ENCODE peak calls at places on chromosomes 11 and 22, in nine cellular contexts. E is HepG2, O is neural progenitor cell, F is colonic mucosa, A is lower lobe of right lung, X is mucosa of descending colon, N is GM23338, I is spleen, Y is mammary epithelial cell. G is an unnamed sample. For H3K4me1 and H3K36me3, the result is how much of the 10 kb centered on the place peaks cover.

GRCh38 chr22:39314251-39314971 is 5.0 kb downstream of the RPL3 start:
- DNase-seq in X (no peak), F (no peak), E (no peak), I (no peak), Y (no peak), A (no peak), N (peak), O (no peak), G (no peak)

GRCh38 chr11:75113049-75113448 is 16.4 kb upstream of the OR2AT4 start:
- DNase-seq in E (no peak), Y (no peak), O (no peak), F (no peak), X (no peak), N (no peak), A (no peak), I (no peak), G (no peak)

GRCh38 chr11:94130589-94131362 is 2.1 kb downstream of the PANX1 start:
- DNase-seq in X (no peak), Y (peak), A (no peak), I (no peak), N (no peak), E (no peak), F (no peak), O (no peak), G (no peak)

GRCh38 chr11:85965202-85965601 is 103.7 kb downstream of the PICALM start:
- DNase-seq in N (no peak), X (no peak), I (no peak), O (no peak), Y (no peak), E (no peak), A (no peak), F (no peak), G (no peak)

GRCh38 chr22:38941488-38941987 is 15.9 kb upstream of the APOBEC3A start:
- DNase-seq in O (peak), N (no peak), I (no peak), F (no peak), Y (no peak), E (no peak), X (no peak), A (peak), G (peak)

GRCh38 chr22:20834206-20834605 is 24.4 kb downstream of the PI4KA start:
- DNase-seq in Y (no peak), O (no peak), N (no peak), I (no peak), X (no peak), E (no peak), F (no peak), A (no peak), G (no peak)

GRCh38 chr11:4580124-4580523 is 1.4 kb upstream of the OR52I2 start:
- DNase-seq in Y (no peak), N (no peak), E (no peak), X (no peak), O (no peak), I (no peak), A (no peak), F (no peak), G (no peak)

GRCh38 chr11:92302766-92303165 is 78.1 kb downstream of the FAT3 start:
- DNase-seq in E (no peak), I (no peak), Y (no peak), A (no peak), O (no peak), X (no peak), F (no peak), N (no peak), G (no peak)

GRCh38 chr11:88178211-88178610 is 3.0 kb upstream of the RAB38 start:
- DNase-seq in A (no peak), N (no peak), O (no peak), E (no peak), F (no peak), I (no peak), X (no peak), Y (no peak), G (no peak)

DNA sequence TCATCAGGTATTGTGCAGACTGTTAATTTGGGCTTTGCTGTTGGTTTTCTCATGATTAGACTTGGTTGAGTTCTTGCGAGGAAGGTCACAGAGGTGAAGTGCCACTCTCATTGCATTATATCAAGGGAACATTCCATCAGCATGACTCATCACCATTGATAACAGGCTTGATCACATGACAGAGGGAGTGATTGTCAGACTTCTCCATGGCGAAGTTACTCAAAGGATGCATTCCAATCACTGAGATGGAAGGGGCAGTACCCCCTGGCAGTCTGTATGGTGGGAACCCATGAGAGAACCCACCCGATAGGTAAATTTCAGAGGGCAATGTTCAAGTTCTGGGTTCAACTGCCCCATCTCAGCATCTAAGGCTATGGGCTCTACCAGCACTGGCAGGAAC is 19.4 kb upstream of the P2RY2 start:
- DNase-seq in O (peak), I (no peak), Y (no peak), A (no peak), E (peak), F (no peak), X (no peak), N (peak), G (no peak)
- H3K4me1 ChIP-seq in O (under half), I (under half), Y (under half), A (under half), E (under half), F (under half), X (under half), N (under half), G (under half)

GRCh38 chr22:45485271-45485670 is 17.4 kb upstream of the FBLN1 start:
- DNase-seq in N (no peak), A (peak), X (no peak), F (no peak), E (peak), I (no peak), Y (no peak), O (no peak), G (no peak)
- TF ChIP-seq CTCF in N (no peak), A (no peak), X (no peak), F (no peak), E (no peak), I (no peak), Y (no peak), O (no peak), G (no peak)

GRCh38 chr11:82992219-82992618 is 79.5 kb downstream of the RAB30 start:
- DNase-seq in I (no peak), F (no peak), X (no peak), Y (no peak), A (no peak), N (no peak), E (no peak), O (no peak), G (no peak)
- H3K36me3 ChIP-seq in I (under half), F (under half), X (under half), Y (under half), A (under half), N (under half), E (under half), O (under half), G (under half)

DNA sequence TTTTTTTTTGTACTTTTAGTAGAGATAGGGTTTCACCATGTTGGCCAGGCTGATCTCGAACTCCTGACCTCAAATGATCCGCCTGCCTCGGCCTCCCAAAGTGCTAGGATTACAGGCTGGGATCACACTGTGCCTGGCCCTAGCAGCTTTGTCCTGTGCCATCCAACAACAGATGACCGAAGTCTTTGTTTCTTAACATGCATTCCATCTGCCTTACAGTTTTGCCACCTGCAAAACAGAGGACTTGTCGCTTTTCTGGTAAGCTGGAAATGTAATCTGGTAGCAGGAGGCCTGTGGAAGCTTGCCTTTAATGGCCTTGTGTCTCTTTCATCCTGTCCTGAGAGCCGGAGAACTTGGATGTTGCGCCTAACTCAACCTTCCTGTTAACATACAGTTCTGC is 58.7 kb upstream of the PPP6R3 start:
- DNase-seq in Y (no peak), N (no peak), A (no peak), O (no peak), X (no peak), F (no peak), I (no peak), E (no peak), G (no peak)
- H3K4me1 ChIP-seq in Y (under half), N (under half), A (under half), O (under half), X (under half), F (under half), I (under half), E (under half), G (under half)

GRCh38 chr11:107102692-107103463 is 84.6 kb upstream of the GUCY1A2 start:
- DNase-seq in N (peak), E (no peak), O (no peak), F (no peak), A (no peak), I (no peak), X (no peak), Y (no peak), G (no peak)
- TF ChIP-seq CTCF in N (peak), E (peak), O (no peak), F (no peak), A (no peak), I (no peak), X (no peak), Y (no peak), G (no peak)

G was measured in kidney.